ENCODE peak calls at places on chromosomes 11 and 22, in eight cellular contexts. Z, N, C, L, E, H, V and G are unnamed samples.

GRCh38 chr11:12253843-12254281 is 123.5 kb upstream of the PARVA start:
- DNase-seq in Z (no peak), N (no peak), C (no peak), L (peak; percentile 76), E (no peak), H (no peak), V (no peak), G (no peak)

GRCh38 chr22:29004647-29005371 is 56.8 kb downstream of the C22orf31 start:
- DNase-seq in Z (no peak), N (peak; percentile 45), C (no peak), L (peak; percentile 85), E (no peak), H (peak; percentile 88), V (no peak), G (no peak)

GRCh38 chr22:45163074-45163416 is 680 bp upstream of the NUP50 start:
- DNase-seq in Z (peak; percentile 72), N (no peak), C (peak; percentile 18), L (peak; percentile 62), E (peak; percentile 79), H (peak; percentile 51), V (peak; percentile 52), G (peak; percentile 27)

GRCh38 chr11:86014221-86014620 is 54.7 kb downstream of the PICALM start:
- DNase-seq in Z (no peak), N (no peak), C (no peak), L (no peak), E (no peak), H (no peak), V (no peak), G (no peak)

GRCh38 chr22:19734163-19734562 is 10.8 kb downstream of the GP1BB start:
- DNase-seq in Z (no peak), N (no peak), C (no peak), L (no peak), E (no peak), H (no peak), V (no peak), G (no peak)

GRCh38 chr11:57072640-57073039 is 83.9 kb downstream of the OR5AK2 start:
- DNase-seq in Z (peak; percentile 97), N (peak; percentile 2), C (peak; percentile 97), L (peak; percentile 46), E (no peak), H (no peak), V (no peak), G (no peak)

GRCh38 chr11:70020336-70021214 is 57.5 kb upstream of the ANO1 start:
- DNase-seq in Z (peak; percentile 55), N (no peak), C (peak; percentile 42), L (no peak), E (no peak), H (no peak), V (no peak), G (no peak)

GRCh38 chr11:63491614-63492372 is 826 bp upstream of the PLAAT5 start:
- DNase-seq in Z (no peak), N (no peak), C (no peak), L (peak; percentile 42), E (no peak), H (peak; percentile 25), V (no peak), G (no peak)

GRCh38 chr22:28112548-28113043 is 193.5 kb upstream of the PITPNB start:
- DNase-seq in Z (peak; percentile 95), N (peak; percentile 48), C (peak; percentile 53), L (peak; percentile 46), E (peak; percentile 63), H (peak; percentile 41), V (peak; percentile 40), G (peak; percentile 10)

GRCh38 chr22:49979587-49980264 is 19.2 kb downstream of the PIM3 start:
- DNase-seq in Z (peak; percentile 59), N (no peak), C (peak; percentile 63), L (peak; percentile 29), E (peak; percentile 77), H (peak; percentile 83), V (peak; percentile 62), G (peak; percentile 70)

GRCh38 chr11:134347441-134347840 is 15.7 kb downstream of the GLB1L2 start:
- DNase-seq in Z (no peak), N (no peak), C (no peak), L (no peak), E (no peak), H (no peak), V (no peak), G (no peak)

GRCh38 chr22:43592470-43592869 is 180.7 kb downstream of the MPPED1 start:
- DNase-seq in Z (no peak), N (no peak), C (no peak), L (no peak), E (no peak), H (peak; percentile 73), V (no peak), G (no peak)

GRCh38 chr11:1153105-1153950 is 4.4 kb upstream of the MUC5AC start:
- DNase-seq in Z (peak; percentile 9), N (no peak), C (peak; percentile 48), L (peak; percentile 9), E (no peak), H (no peak), V (no peak), G (no peak)

GRCh38 chr22:49672013-49672516 is 155.6 kb downstream of the BRD1 start:
- DNase-seq in Z (no peak), N (no peak), C (no peak), L (no peak), E (no peak), H (no peak), V (no peak), G (no peak)

GRCh38 chr11:79076526-79077115 is 364.2 kb downstream of the TENM4 start:
- DNase-seq in Z (peak; percentile 61), N (peak; percentile 32), C (peak; percentile 71), L (peak; percentile 50), E (peak; percentile 77), H (peak; percentile 75), V (peak; percentile 24), G (peak; percentile 11)

GRCh38 chr11:36213050-36213840 is 76.0 kb downstream of the COMMD9 start:
- DNase-seq in Z (no peak), N (no peak), C (no peak), L (no peak), E (no peak), H (no peak), V (no peak), G (no peak)

GRCh38 chr22:40757071-40757470 is 62.1 kb downstream of the SLC25A17 start:
- DNase-seq in Z (peak; percentile 69), N (no peak), C (peak; percentile 23), L (peak; percentile 11), E (no peak), H (no peak), V (no peak), G (no peak)

GRCh38 chr11:93192163-93192562 is 5.6 kb downstream of the SLC36A4 start:
- DNase-seq in Z (no peak), N (no peak), C (no peak), L (no peak), E (no peak), H (peak; percentile 69), V (no peak), G (no peak)

GRCh38 chr11:61021661-61022212 is 50.3 kb downstream of the CD6 start:
- DNase-seq in Z (no peak), N (no peak), C (no peak), L (peak; percentile 56), E (no peak), H (peak; percentile 90), V (peak; percentile 60), G (no peak)

GRCh38 chr22:50074551-50075042 is 10.6 kb downstream of the MLC1 start:
- DNase-seq in Z (peak; percentile 49), N (no peak), C (no peak), L (no peak), E (no peak), H (peak; percentile 55), V (no peak), G (no peak)

GRCh38 chr11:117055449-117055848 is 42.8 kb downstream of the SIK3 start:
- DNase-seq in Z (no peak), N (no peak), C (no peak), L (no peak), E (no peak), H (no peak), V (no peak), G (no peak)

GRCh38 chr11:117059611-117060010 is 38.6 kb downstream of the SIK3 start:
- DNase-seq in Z (no peak), N (no peak), C (no peak), L (no peak), E (no peak), H (no peak), V (no peak), G (no peak)

GRCh38 chr11:117058761-117059233 is 39.4 kb downstream of the SIK3 start:
- DNase-seq in Z (peak; percentile 76), N (no peak), C (no peak), L (no peak), E (no peak), H (peak; percentile 47), V (no peak), G (no peak)

GRCh38 chr11:117057727-117058126 is 40.5 kb downstream of the SIK3 start:
- DNase-seq in Z (no peak), N (no peak), C (no peak), L (no peak), E (no peak), H (no peak), V (no peak), G (no peak)

GRCh38 chr11:117057317-117057716 is 40.9 kb downstream of the SIK3 start:
- DNase-seq in Z (no peak), N (no peak), C (no peak), L (no peak), E (no peak), H (no peak), V (no peak), G (no peak)
- H3K9me2 ChIP-seq in Z (no peaks in the 10 kb centered on the region), N (no peaks in the 10 kb centered on the region), C (no peaks in the 10 kb centered on the region), L (no peaks in the 10 kb centered on the region), E (no peaks in the 10 kb centered on the region), H (no peaks in the 10 kb centered on the region), V (no peaks in the 10 kb centered on the region), G (no peaks in the 10 kb centered on the region)

GRCh38 chr11:28318861-28319260 is 210.7 kb downstream of the METTL15 start:
- DNase-seq in Z (no peak), N (no peak), C (no peak), L (no peak), E (no peak), H (no peak), V (no peak), G (no peak)

GRCh38 chr11:28315440-28315839 is 207.3 kb downstream of the METTL15 start:
- DNase-seq in Z (no peak), N (no peak), C (no peak), L (no peak), E (no peak), H (no peak), V (no peak), G (no peak)
- H3K9me2 ChIP-seq in Z (no peaks in the 10 kb centered on the region), N (no peaks in the 10 kb centered on the region), C (no peaks in the 10 kb centered on the region), L (no peaks in the 10 kb centered on the region), E (no peaks in the 10 kb centered on the region), H (no peaks in the 10 kb centered on the region), V (no peaks in the 10 kb centered on the region), G (no peaks in the 10 kb centered on the region)

GRCh38 chr11:123806249-123806648 is at the start of gene OR6M1:
- DNase-seq in Z (no peak), N (no peak), C (no peak), L (no peak), E (no peak), H (no peak), V (no peak), G (no peak)
- H3K9me2 ChIP-seq in Z (no peaks in the 10 kb centered on the region), N (no peaks in the 10 kb centered on the region), C (no peaks in the 10 kb centered on the region), L (no peaks in the 10 kb centered on the region), E (no peaks in the 10 kb centered on the region), H (no peaks in the 10 kb centered on the region), V (no peaks in the 10 kb centered on the region), G (no peaks in the 10 kb centered on the region)

DNA sequence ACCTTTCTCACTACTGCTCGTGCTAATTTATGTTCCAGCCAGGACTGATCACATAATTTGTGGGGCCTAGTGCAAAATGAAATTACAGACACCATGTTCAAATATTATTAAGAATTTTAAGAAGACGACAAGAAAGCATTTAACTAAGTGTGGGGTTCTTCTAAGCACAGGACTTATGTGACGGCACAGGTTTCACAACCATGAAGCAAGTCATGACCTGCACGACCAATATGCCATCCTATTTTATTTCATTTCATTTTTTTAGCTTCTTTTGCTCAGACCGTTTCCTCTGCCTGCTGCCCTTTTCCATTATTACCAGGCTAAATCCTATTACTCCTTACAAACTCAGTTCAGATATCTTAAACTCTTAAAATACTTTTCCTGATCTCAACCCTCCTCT is 462.5 kb downstream of the AASDHPPT start:
- DNase-seq in Z (no peak), N (no peak), C (no peak), L (no peak), E (no peak), H (no peak), V (no peak), G (no peak)
- H3K9me2 ChIP-seq in Z (no peaks in the 10 kb centered on the region), N (no peaks in the 10 kb centered on the region), C (no peaks in the 10 kb centered on the region), L (no peaks in the 10 kb centered on the region), E (no peaks in the 10 kb centered on the region), H (no peaks in the 10 kb centered on the region), V (no peaks in the 10 kb centered on the region), G (no peaks in the 10 kb centered on the region)